ENCODE peak calls at places on chromosomes 3 and 15, in four cellular contexts. One of them, this sample, is unnamed. For H3K4me1, the result is how much of the 10 kb centered on the place peaks cover.

GRCh38 chr3:184380627-184381260 is 890 bp downstream of the CHRD start:
- DNase-seq in esophagus muscularis mucosa: no peak
- DNase-seq in ovary: no peak
- DNase-seq in CD8-positive, alpha-beta T cell: no peak
- DNase-seq in this sample: no peak

GRCh38 chr3:80263260-80263659 is 495.5 kb upstream of the ROBO1 start:
- DNase-seq in esophagus muscularis mucosa: no peak
- DNase-seq in ovary: no peak
- DNase-seq in CD8-positive, alpha-beta T cell: no peak
- DNase-seq in this sample: no peak

GRCh38 chr15:92958105-92958504 is 58.0 kb downstream of the CHD2 start:
- DNase-seq in esophagus muscularis mucosa: no peak
- DNase-seq in ovary: no peak
- DNase-seq in CD8-positive, alpha-beta T cell: no peak
- DNase-seq in this sample: no peak

GRCh38 chr15:48330045-48330840 is 986 bp upstream of the DUT start:
- DNase-seq in esophagus muscularis mucosa: no peak
- DNase-seq in ovary: no peak
- DNase-seq in CD8-positive, alpha-beta T cell: no peak
- DNase-seq in this sample: no peak

GRCh38 chr3:17412950-17413530 is 329.4 kb downstream of the TBC1D5 start:
- DNase-seq in esophagus muscularis mucosa: no peak
- DNase-seq in ovary: no peak
- DNase-seq in CD8-positive, alpha-beta T cell: no peak
- DNase-seq in this sample: no peak

GRCh38 chr3:34264650-34265049 is 466.2 kb downstream of the PDCD6IP start:
- DNase-seq in esophagus muscularis mucosa: no peak
- DNase-seq in ovary: no peak
- DNase-seq in CD8-positive, alpha-beta T cell: no peak
- DNase-seq in this sample: no peak

GRCh38 chr3:13762931-13763330 is 116.9 kb downstream of the WNT7A start:
- DNase-seq in esophagus muscularis mucosa: no peak
- DNase-seq in ovary: no peak
- DNase-seq in CD8-positive, alpha-beta T cell: no peak
- DNase-seq in this sample: no peak

GRCh38 chr15:85280203-85280602 is 100.2 kb upstream of the AKAP13 start:
- DNase-seq in esophagus muscularis mucosa: no peak
- DNase-seq in ovary: no peak
- DNase-seq in CD8-positive, alpha-beta T cell: no peak
- DNase-seq in this sample: no peak

GRCh38 chr3:126136428-126137220 is 43.8 kb downstream of the ALDH1L1 start:
- DNase-seq in esophagus muscularis mucosa: peak
- DNase-seq in ovary: peak
- DNase-seq in CD8-positive, alpha-beta T cell: no peak
- DNase-seq in this sample: peak

GRCh38 chr15:88152672-88153071 is 103.9 kb downstream of the NTRK3 start:
- DNase-seq in esophagus muscularis mucosa: no peak
- DNase-seq in ovary: no peak
- DNase-seq in CD8-positive, alpha-beta T cell: no peak
- DNase-seq in this sample: no peak

GRCh38 chr3:98906230-98906629 is 4.7 kb upstream of the DCBLD2 start:
- DNase-seq in esophagus muscularis mucosa: no peak
- DNase-seq in ovary: no peak
- DNase-seq in CD8-positive, alpha-beta T cell: no peak
- DNase-seq in this sample: no peak

GRCh38 chr3:57592306-57592705 is 4.8 kb downstream of the ARF4 start:
- DNase-seq in esophagus muscularis mucosa: no peak
- DNase-seq in ovary: no peak
- DNase-seq in CD8-positive, alpha-beta T cell: no peak
- DNase-seq in this sample: no peak

GRCh38 chr15:77821188-77821958 is 188.7 kb upstream of the LINGO1 start:
- DNase-seq in esophagus muscularis mucosa: no peak
- DNase-seq in ovary: no peak
- DNase-seq in CD8-positive, alpha-beta T cell: no peak
- DNase-seq in this sample: no peak

GRCh38 chr3:123119802-123120201 is 53.0 kb downstream of the PDIA5 start:
- DNase-seq in esophagus muscularis mucosa: no peak
- DNase-seq in ovary: no peak
- DNase-seq in CD8-positive, alpha-beta T cell: no peak
- DNase-seq in this sample: no peak

GRCh38 chr3:132117642-132118041 is 82.8 kb upstream of the CPNE4 start:
- DNase-seq in esophagus muscularis mucosa: no peak
- DNase-seq in ovary: no peak
- DNase-seq in CD8-positive, alpha-beta T cell: no peak
- DNase-seq in this sample: no peak

GRCh38 chr15:82951472-82952155 is 906 bp downstream of the HOMER2 start:
- DNase-seq in esophagus muscularis mucosa: no peak
- DNase-seq in ovary: no peak
- DNase-seq in CD8-positive, alpha-beta T cell: no peak
- DNase-seq in this sample: no peak

GRCh38 chr15:68542771-68543544 is 35.8 kb upstream of the CORO2B start:
- DNase-seq in esophagus muscularis mucosa: no peak
- DNase-seq in ovary: peak
- DNase-seq in CD8-positive, alpha-beta T cell: no peak
- DNase-seq in this sample: peak

GRCh38 chr15:90087454-90088154 is 14.7 kb downstream of the IDH2 start:
- DNase-seq in esophagus muscularis mucosa: no peak
- DNase-seq in ovary: peak
- DNase-seq in CD8-positive, alpha-beta T cell: no peak
- DNase-seq in this sample: no peak

GRCh38 chr15:99409097-99409473 is 156.7 kb upstream of the MEF2A start:
- DNase-seq in esophagus muscularis mucosa: peak
- DNase-seq in ovary: peak
- DNase-seq in CD8-positive, alpha-beta T cell: no peak
- DNase-seq in this sample: peak

GRCh38 chr3:128397484-128397883 is 69.2 kb downstream of the DNAJB8 start:
- DNase-seq in esophagus muscularis mucosa: no peak
- DNase-seq in ovary: no peak
- DNase-seq in CD8-positive, alpha-beta T cell: no peak
- DNase-seq in this sample: no peak

GRCh38 chr15:67520976-67521769 is at the start of gene C15orf61:
- DNase-seq in esophagus muscularis mucosa: peak
- DNase-seq in ovary: peak
- DNase-seq in CD8-positive, alpha-beta T cell: peak
- DNase-seq in this sample: peak

GRCh38 chr3:126113733-126114132 is 29.8 kb upstream of the SLC41A3 start:
- DNase-seq in esophagus muscularis mucosa: no peak
- DNase-seq in ovary: no peak
- DNase-seq in CD8-positive, alpha-beta T cell: no peak
- DNase-seq in this sample: peak

GRCh38 chr15:92797168-92798052 is 102.7 kb upstream of the CHD2 start:
- DNase-seq in esophagus muscularis mucosa: no peak
- DNase-seq in ovary: no peak
- DNase-seq in CD8-positive, alpha-beta T cell: no peak
- DNase-seq in this sample: no peak

GRCh38 chr15:87619161-87619960 is 637.2 kb downstream of the NTRK3 start:
- DNase-seq in esophagus muscularis mucosa: no peak
- DNase-seq in ovary: no peak
- DNase-seq in CD8-positive, alpha-beta T cell: no peak
- DNase-seq in this sample: no peak

GRCh38 chr15:48644498-48644826 is 1.0 kb downstream of the FBN1 start:
- DNase-seq in esophagus muscularis mucosa: no peak
- DNase-seq in ovary: peak
- DNase-seq in CD8-positive, alpha-beta T cell: no peak
- DNase-seq in this sample: no peak

GRCh38 chr3:45034612-45035252 is 8.6 kb downstream of the CLEC3B start:
- DNase-seq in esophagus muscularis mucosa: no peak
- DNase-seq in ovary: no peak
- DNase-seq in CD8-positive, alpha-beta T cell: no peak
- DNase-seq in this sample: no peak

GRCh38 chr3:39177708-39178332 is 14.6 kb downstream of the XIRP1 start:
- DNase-seq in esophagus muscularis mucosa: peak
- DNase-seq in ovary: peak
- DNase-seq in CD8-positive, alpha-beta T cell: peak
- DNase-seq in this sample: peak

GRCh38 chr3:30893678-30894325 is 659 bp downstream of the GADL1 start:
- DNase-seq in esophagus muscularis mucosa: no peak
- DNase-seq in ovary: no peak
- DNase-seq in CD8-positive, alpha-beta T cell: no peak
- DNase-seq in this sample: no peak

GRCh38 chr15:62818691-62819090 is 223.9 kb upstream of the TPM1 start:
- DNase-seq in esophagus muscularis mucosa: no peak
- DNase-seq in ovary: no peak
- DNase-seq in CD8-positive, alpha-beta T cell: no peak
- DNase-seq in this sample: no peak

GRCh38 chr3:188513662-188514328 is 359.8 kb downstream of the LPP start:
- DNase-seq in esophagus muscularis mucosa: no peak
- DNase-seq in ovary: no peak
- DNase-seq in CD8-positive, alpha-beta T cell: no peak
- DNase-seq in this sample: no peak

GRCh38 chr15:83775738-83776137 is 121.8 kb downstream of the ADAMTSL3 start:
- DNase-seq in esophagus muscularis mucosa: no peak
- DNase-seq in ovary: no peak
- DNase-seq in CD8-positive, alpha-beta T cell: no peak
- DNase-seq in this sample: no peak

GRCh38 chr3:44915702-44916438 is 41.5 kb downstream of the TGM4 start:
- DNase-seq in esophagus muscularis mucosa: no peak
- DNase-seq in ovary: no peak
- DNase-seq in CD8-positive, alpha-beta T cell: no peak
- DNase-seq in this sample: no peak

GRCh38 chr3:112967425-112967824 is 7.5 kb downstream of the CD200R1 start:
- DNase-seq in esophagus muscularis mucosa: no peak
- DNase-seq in ovary: no peak
- DNase-seq in CD8-positive, alpha-beta T cell: no peak
- DNase-seq in this sample: no peak

GRCh38 chr3:38136272-38136806 is 588 bp downstream of the ACAA1 start:
- DNase-seq in esophagus muscularis mucosa: no peak
- DNase-seq in ovary: peak
- DNase-seq in CD8-positive, alpha-beta T cell: no peak
- DNase-seq in this sample: no peak

GRCh38 chr3:193971268-193971751 is 164.6 kb upstream of the HES1 start:
- DNase-seq in esophagus muscularis mucosa: no peak
- DNase-seq in ovary: no peak
- DNase-seq in CD8-positive, alpha-beta T cell: no peak
- DNase-seq in this sample: no peak

GRCh38 chr3:42936157-42936981 is 30.4 kb downstream of the ZNF662 start:
- DNase-seq in esophagus muscularis mucosa: no peak
- DNase-seq in ovary: peak
- DNase-seq in CD8-positive, alpha-beta T cell: no peak
- DNase-seq in this sample: no peak

GRCh38 chr3:122415104-122415744 is 638 bp downstream of the WDR5B start:
- DNase-seq in esophagus muscularis mucosa: no peak
- DNase-seq in ovary: no peak
- DNase-seq in CD8-positive, alpha-beta T cell: peak
- DNase-seq in this sample: peak

GRCh38 chr3:30344288-30344687 is 262.1 kb upstream of the TGFBR2 start:
- DNase-seq in esophagus muscularis mucosa: no peak
- DNase-seq in ovary: no peak
- DNase-seq in CD8-positive, alpha-beta T cell: no peak
- DNase-seq in this sample: no peak

GRCh38 chr3:61136191-61136590 is 115.1 kb downstream of the FHIT start:
- DNase-seq in esophagus muscularis mucosa: no peak
- DNase-seq in ovary: no peak
- DNase-seq in CD8-positive, alpha-beta T cell: no peak
- DNase-seq in this sample: no peak

DNA sequence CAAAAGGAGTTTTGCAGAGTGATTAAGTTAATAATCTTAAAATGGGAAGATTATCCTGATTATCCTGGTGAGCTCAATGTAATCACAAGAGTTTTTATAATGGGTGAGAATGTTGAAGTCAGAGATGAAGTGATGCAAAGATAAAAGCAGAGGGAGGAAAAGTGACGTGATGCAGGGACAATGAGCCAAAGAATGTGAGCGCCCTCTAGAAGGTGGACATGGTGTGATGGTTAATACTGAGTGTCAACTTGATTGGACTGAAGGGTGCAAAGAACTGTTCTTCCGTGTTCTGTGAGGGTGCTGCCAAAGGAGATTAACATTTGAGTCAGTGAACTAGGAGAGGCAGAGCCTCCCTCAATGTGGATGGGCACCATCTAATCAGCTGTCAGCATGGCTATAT is 569.6 kb upstream of the AGTR1 start:
- DNase-seq in esophagus muscularis mucosa: no peak
- DNase-seq in ovary: no peak
- DNase-seq in CD8-positive, alpha-beta T cell: no peak
- DNase-seq in this sample: no peak
- TF ChIP-seq CTCF in esophagus muscularis mucosa: no peak
- TF ChIP-seq CTCF in ovary: no peak
- TF ChIP-seq CTCF in CD8-positive, alpha-beta T cell: no peak
- TF ChIP-seq CTCF in this sample: no peak

DNA sequence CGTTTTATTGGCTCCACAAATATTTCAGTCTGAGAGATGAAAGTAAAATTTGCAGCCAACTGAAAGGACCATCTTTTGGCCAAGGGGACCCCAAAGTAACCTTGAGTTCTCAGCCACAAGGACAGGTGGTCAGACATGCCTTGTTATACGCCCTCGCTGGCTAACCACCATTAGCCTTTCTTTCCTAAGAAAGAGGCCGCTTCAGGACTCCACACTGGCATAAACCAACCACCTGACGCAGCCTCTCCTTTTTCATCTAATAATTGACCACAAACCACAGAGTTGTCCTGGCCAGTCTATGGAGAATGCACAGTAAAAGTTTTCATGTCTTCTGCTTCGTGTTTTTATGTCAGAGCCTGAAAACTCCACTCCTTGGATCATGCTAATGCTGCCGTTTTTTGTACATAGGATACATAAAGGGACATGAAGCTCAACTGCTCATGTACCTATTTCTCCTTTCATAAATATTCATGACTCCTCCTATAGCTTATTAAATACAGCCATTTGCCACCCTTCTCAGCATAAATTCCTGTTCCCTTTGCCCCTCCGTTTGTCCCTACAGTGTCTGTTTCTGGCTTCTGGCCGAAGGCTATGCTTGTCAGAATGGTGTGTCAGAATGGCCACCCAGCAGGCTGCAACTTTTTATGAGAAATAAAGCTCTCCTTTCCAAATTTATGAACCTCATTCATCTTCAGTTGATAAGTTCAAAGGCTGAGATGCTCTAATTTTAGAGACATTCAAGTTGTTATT is 374.1 kb upstream of the RBMS3 start:
- DNase-seq in esophagus muscularis mucosa: no peak
- DNase-seq in ovary: no peak
- DNase-seq in CD8-positive, alpha-beta T cell: no peak
- DNase-seq in this sample: no peak
- H3K4me3 ChIP-seq in esophagus muscularis mucosa: no peak
- H3K4me3 ChIP-seq in ovary: no peak
- H3K4me3 ChIP-seq in CD8-positive, alpha-beta T cell: no peak
- H3K4me3 ChIP-seq in this sample: no peak

GRCh38 chr3:177447938-177448337 is 250.7 kb upstream of the TBL1XR1 start:
- DNase-seq in esophagus muscularis mucosa: no peak
- DNase-seq in ovary: no peak
- DNase-seq in CD8-positive, alpha-beta T cell: no peak
- DNase-seq in this sample: no peak
- H3K4me1 ChIP-seq in esophagus muscularis mucosa: under half
- H3K4me1 ChIP-seq in ovary: under half
- H3K4me1 ChIP-seq in CD8-positive, alpha-beta T cell: under half
- H3K4me1 ChIP-seq in this sample: under half

GRCh38 chr15:101068961-101069734 is 150.0 kb downstream of the LRRK1 start:
- DNase-seq in esophagus muscularis mucosa: no peak
- DNase-seq in ovary: no peak
- DNase-seq in CD8-positive, alpha-beta T cell: no peak
- DNase-seq in this sample: no peak
- TF ChIP-seq CTCF in esophagus muscularis mucosa: no peak
- TF ChIP-seq CTCF in ovary: no peak
- TF ChIP-seq CTCF in CD8-positive, alpha-beta T cell: no peak
- TF ChIP-seq CTCF in this sample: no peak